ENCODE peak calls at places on chromosomes 3 and 15, in six cellular contexts. N is left ventricle myocardium inferior; H is adrenal gland; Q is stimulated activated CD4-positive, alpha-beta T cell treated with anti-CD3 and anti-CD28 coated beads, Interleukin-12 subunit alpha, Interleukin-12 subunit beta, amount 100 ng/mL, for 48 hours; S is immature natural killer cell; C is PC-3. F is an unnamed sample.

GRCh38 chr3:177441281-177441812 is 244.1 kb upstream of the TBL1XR1 start:
- DNase-seq in N (no peak), Q (no peak), H (no peak), C (no peak), S (no peak), F (no peak)

GRCh38 chr15:82809308-82810060 is at the start of gene WHAMM:
- DNase-seq in N (peak; percentile 99), Q (peak; percentile 94), H (peak; percentile 100), S (peak; percentile 96), C (peak; percentile 98), F (peak; percentile 99)

GRCh38 chr3:149197669-149198068 is 24.0 kb downstream of the CP start:
- DNase-seq in Q (no peak), H (no peak), N (no peak), C (no peak), S (no peak), F (no peak)

GRCh38 chr3:130907500-130907899 is 13.6 kb downstream of the ATP2C1 start:
- DNase-seq in H (no peak), Q (no peak), C (no peak), N (no peak), S (no peak), F (no peak)

GRCh38 chr3:192892981-192893827 is 24.5 kb downstream of the MB21D2 start:
- DNase-seq in H (peak; percentile 68), Q (peak; percentile 56), C (peak; percentile 48), S (peak; percentile 2), N (no peak), F (peak; percentile 63)

GRCh38 chr3:168865022-168865551 is 769.4 kb upstream of the GOLIM4 start:
- DNase-seq in N (no peak), C (peak; percentile 80), H (no peak), S (no peak), Q (no peak), F (no peak)

GRCh38 chr15:38636597-38636996 is 72.0 kb upstream of the RASGRP1 start:
- DNase-seq in S (no peak), Q (no peak), C (no peak), N (peak; percentile 32), H (no peak), F (no peak)

GRCh38 chr3:49775538-49775937 is 10.8 kb downstream of the IP6K1 start:
- DNase-seq in N (no peak), Q (no peak), H (peak; percentile 37), C (no peak), S (no peak), F (peak; percentile 18)

GRCh38 chr3:59374812-59375211 is 325.0 kb upstream of the CFAP20DC start:
- DNase-seq in N (no peak), C (no peak), H (no peak), Q (no peak), S (no peak), F (no peak)

GRCh38 chr15:81897011-81897677 is 148.7 kb downstream of the MEX3B start:
- DNase-seq in N (no peak), S (no peak), H (no peak), C (no peak), Q (no peak), F (no peak)

GRCh38 chr3:152071924-152072323 is 196.8 kb upstream of the MBNL1 start:
- DNase-seq in S (peak; percentile 29), N (no peak), Q (no peak), H (peak; percentile 16), C (peak; percentile 64), F (no peak)

GRCh38 chr3:189192725-189193124 is 21.0 kb downstream of the TPRG1 start:
- DNase-seq in H (no peak), N (no peak), S (no peak), Q (no peak), C (no peak), F (no peak)

GRCh38 chr15:75065467-75065850 is 42.1 kb downstream of the PPCDC start:
- DNase-seq in Q (no peak), H (no peak), C (peak; percentile 45), S (no peak), N (no peak), F (no peak)

GRCh38 chr3:157650191-157650590 is 147.0 kb upstream of the VEPH1 start:
- DNase-seq in H (no peak), N (no peak), C (no peak), S (no peak), Q (no peak), F (no peak)

GRCh38 chr3:25910997-25911396 is 121.1 kb downstream of the OXSM start:
- DNase-seq in N (no peak), C (peak; percentile 44), H (no peak), Q (peak; percentile 12), S (no peak), F (no peak)

GRCh38 chr3:113746069-113746954 is at the start of gene NAA50:
- DNase-seq in H (peak; percentile 96), N (peak; percentile 95), Q (peak; percentile 91), S (peak; percentile 93), C (peak; percentile 97), F (peak; percentile 97)

GRCh38 chr15:33154366-33155166 is 39.9 kb downstream of the FMN1 start:
- DNase-seq in H (peak; percentile 41), N (peak; percentile 32), S (no peak), C (no peak), Q (no peak), F (no peak)

GRCh38 chr15:56931674-56932507 is 13.4 kb downstream of the TCF12 start:
- DNase-seq in Q (no peak), S (no peak), C (no peak), N (no peak), H (no peak), F (no peak)

GRCh38 chr3:181329024-181329423 is 339.5 kb upstream of the DNAJC19 start:
- DNase-seq in Q (no peak), S (no peak), N (no peak), H (no peak), C (peak; percentile 13), F (no peak)

GRCh38 chr15:89805241-89806216 is 9.1 kb downstream of the ANPEP start:
- DNase-seq in N (no peak), C (no peak), Q (no peak), S (no peak), H (no peak), F (no peak)

GRCh38 chr3:38051131-38051530 is 12.1 kb downstream of the DLEC1 start:
- DNase-seq in H (no peak), S (no peak), N (no peak), C (no peak), Q (no peak), F (no peak)

GRCh38 chr15:42456971-42457370 is 34.0 kb downstream of the ZNF106 start:
- DNase-seq in N (no peak), S (no peak), C (no peak), H (peak; percentile 15), Q (no peak), F (no peak)

GRCh38 chr3:188527389-188527788 is 373.4 kb downstream of the LPP start:
- DNase-seq in N (no peak), H (no peak), Q (no peak), C (no peak), S (no peak), F (no peak)

GRCh38 chr3:15180042-15180611 is 25.9 kb upstream of the CAPN7 start:
- DNase-seq in Q (no peak), C (no peak), N (no peak), H (no peak), S (no peak), F (no peak)

GRCh38 chr3:126558336-126559071 is at the start of gene C3orf22:
- DNase-seq in N (no peak), Q (no peak), C (no peak), S (no peak), H (no peak), F (peak; percentile 44)

GRCh38 chr15:87121357-87121756 is 1041.7 kb downstream of the AGBL1 start:
- DNase-seq in N (no peak), S (no peak), H (no peak), Q (no peak), C (peak; percentile 36), F (no peak)

GRCh38 chr3:111621535-111621934 is 26.4 kb upstream of the ZBED2 start:
- DNase-seq in Q (no peak), H (no peak), N (no peak), C (peak; percentile 37), S (no peak), F (no peak)

GRCh38 chr15:85414495-85414894 is 34.1 kb downstream of the AKAP13 start:
- DNase-seq in Q (no peak), S (no peak), C (peak; percentile 25), H (no peak), N (no peak), F (no peak)

GRCh38 chr3:114857281-114857680 is 289.8 kb downstream of the ZBTB20 start:
- DNase-seq in H (no peak), Q (no peak), C (no peak), S (no peak), N (no peak), F (no peak)

GRCh38 chr3:94440767-94441493 is 378.1 kb downstream of the NSUN3 start:
- DNase-seq in H (no peak), C (peak; percentile 85), N (no peak), S (no peak), Q (no peak), F (no peak)

GRCh38 chr3:125067225-125067624 is 11.4 kb upstream of the HEG1 start:
- DNase-seq in S (no peak), C (peak; percentile 70), H (no peak), N (no peak), Q (no peak), F (no peak)

GRCh38 chr3:185361920-185362319 is 1.0 kb upstream of the MAP3K13 start:
- DNase-seq in S (no peak), C (peak; percentile 59), N (no peak), Q (no peak), H (no peak), F (no peak)

GRCh38 chr15:99408236-99409096 is 157.2 kb downstream of the LRRC28 start:
- DNase-seq in C (no peak), N (peak; percentile 45), S (no peak), Q (no peak), H (peak; percentile 35), F (no peak)

GRCh38 chr15:60733196-60733595 is 254.3 kb upstream of the ICE2 start:
- DNase-seq in C (no peak), N (no peak), Q (no peak), H (no peak), S (no peak), F (no peak)

GRCh38 chr3:75192065-75192658 is 472.0 kb upstream of the FRG2C start:
- DNase-seq in Q (peak; percentile 20), H (peak; percentile 31), C (peak; percentile 59), S (peak; percentile 24), N (no peak), F (peak; percentile 59)

F was measured in sciatic nerve.